ENCODE peak calls at places on chromosomes 7 and 10, in eight cellular contexts. O, L, V, K, Y, B, F and W are unnamed samples.

GRCh38 chr7:1404881-1405548 is 54.3 kb downstream of the MICALL2 start:
- DNase-seq in O (no peak), L (no peak), V (no peak), K (no peak), Y (no peak), B (no peak), F (no peak), W (no peak)

GRCh38 chr10:5526691-5527331 is 2.0 kb downstream of the CALML3 start:
- DNase-seq in O (no peak), L (no peak), V (no peak), K (no peak), Y (no peak), B (no peak), F (no peak), W (peak; percentile 13)

GRCh38 chr7:56077681-56078080 is 13.6 kb downstream of the SUMF2 start:
- DNase-seq in O (no peak), L (no peak), V (no peak), K (no peak), Y (no peak), B (no peak), F (no peak), W (no peak)

GRCh38 chr10:79049931-79050895 is 18.6 kb upstream of the ZMIZ1 start:
- DNase-seq in O (no peak), L (no peak), V (no peak), K (no peak), Y (no peak), B (no peak), F (no peak), W (peak; percentile 9)

GRCh38 chr7:149773446-149774236 is at the start of gene ZNF467:
- DNase-seq in O (peak; percentile 84), L (no peak), V (peak; percentile 62), K (peak; percentile 64), Y (peak; percentile 31), B (peak; percentile 62), F (peak; percentile 42), W (peak; percentile 38)

GRCh38 chr7:51705701-51706100 is 389.1 kb upstream of the COBL start:
- DNase-seq in O (no peak), L (no peak), V (no peak), K (no peak), Y (no peak), B (no peak), F (peak; percentile 19), W (no peak)

GRCh38 chr10:130910848-130911247 is 400.7 kb downstream of the TCERG1L start:
- DNase-seq in O (no peak), L (no peak), V (no peak), K (no peak), Y (no peak), B (no peak), F (no peak), W (no peak)

GRCh38 chr7:17009007-17009719 is 127.4 kb upstream of the AGR3 start:
- DNase-seq in O (no peak), L (no peak), V (no peak), K (no peak), Y (no peak), B (peak; percentile 62), F (no peak), W (no peak)

GRCh38 chr10:131841131-131841661 is 59.6 kb upstream of the PPP2R2D start:
- DNase-seq in O (no peak), L (no peak), V (no peak), K (no peak), Y (no peak), B (no peak), F (no peak), W (peak; percentile 40)

GRCh38 chr7:1638113-1638726 is 31.9 kb upstream of the ELFN1 start:
- DNase-seq in O (no peak), L (peak; percentile 75), V (no peak), K (no peak), Y (no peak), B (no peak), F (no peak), W (no peak)

GRCh38 chr10:117550042-117550441 is 7.5 kb downstream of the EMX2 start:
- DNase-seq in O (no peak), L (no peak), V (no peak), K (no peak), Y (no peak), B (no peak), F (no peak), W (no peak)

GRCh38 chr7:93203496-93203895 is 22.8 kb downstream of the HEPACAM2 start:
- DNase-seq in O (no peak), L (no peak), V (peak; percentile 54), K (no peak), Y (no peak), B (no peak), F (no peak), W (no peak)

GRCh38 chr7:149002604-149003003 is 25.7 kb downstream of the PDIA4 start:
- DNase-seq in O (no peak), L (no peak), V (no peak), K (no peak), Y (no peak), B (no peak), F (no peak), W (no peak)

GRCh38 chr10:31172925-31173324 is 141.3 kb upstream of the ZNF438 start:
- DNase-seq in O (no peak), L (no peak), V (no peak), K (no peak), Y (no peak), B (no peak), F (no peak), W (no peak)

DNA sequence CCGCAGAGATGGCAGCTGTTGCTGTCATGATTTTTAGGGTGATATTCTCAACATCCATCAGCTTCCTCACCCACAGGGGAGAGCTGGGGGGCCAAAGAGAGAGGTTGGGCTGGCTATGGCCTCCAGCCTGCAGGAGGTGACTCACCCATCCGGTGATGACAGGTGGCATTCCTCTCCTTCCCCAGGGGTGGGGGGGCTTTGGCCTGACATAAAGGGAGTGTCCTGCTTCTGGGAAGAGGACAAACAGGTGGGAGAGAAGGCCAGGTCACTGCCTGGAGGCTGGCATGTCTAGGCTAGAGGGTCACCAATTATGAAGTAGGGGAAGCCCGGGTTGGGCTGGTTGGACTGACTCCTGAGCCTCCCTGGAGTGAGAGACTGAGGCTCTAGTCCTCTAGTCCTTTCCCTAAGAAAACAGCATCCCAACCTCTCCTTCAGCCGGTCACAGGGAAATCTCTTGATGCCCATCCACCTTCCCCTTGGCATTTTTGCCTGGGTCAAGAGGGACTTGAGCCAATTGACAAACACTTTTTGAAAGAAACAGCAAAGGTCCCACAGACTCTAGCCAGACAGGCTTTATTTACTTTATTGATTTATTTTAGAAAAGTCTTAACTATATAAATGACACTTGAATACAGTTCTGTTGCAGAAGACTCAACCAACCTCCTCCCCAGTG is 79.8 kb upstream of the ZNF716 start:
- DNase-seq in O (no peak), L (no peak), V (no peak), K (no peak), Y (no peak), B (no peak), F (no peak), W (no peak)
- H3K4me3 ChIP-seq in O (no peak overlapping the region), L (no peak overlapping the region), V (no peak overlapping the region), K (no peak overlapping the region), Y (no peak overlapping the region), B (no peak overlapping the region), F (no peak overlapping the region), W (no peak overlapping the region)

GRCh38 chr10:123039632-123039930 is 30.8 kb downstream of the ACADSB start:
- DNase-seq in O (no peak), L (no peak), V (no peak), K (no peak), Y (no peak), B (no peak), F (no peak), W (no peak)
- H3K27me3 ChIP-seq in O (no peaks in the 10 kb centered on the region), L (no peaks in the 10 kb centered on the region), V (no peaks in the 10 kb centered on the region), K (no peaks in the 10 kb centered on the region), Y (no peaks in the 10 kb centered on the region), B (no peaks in the 10 kb centered on the region), F (no peaks in the 10 kb centered on the region), W (no peaks in the 10 kb centered on the region)

GRCh38 chr7:130940907-130941306 is 206.9 kb upstream of the KLF14 start:
- DNase-seq in O (no peak), L (no peak), V (no peak), K (no peak), Y (no peak), B (peak; percentile 39), F (no peak), W (no peak)

GRCh38 chr7:130943336-130943901 is 209.4 kb upstream of the KLF14 start:
- DNase-seq in O (no peak), L (no peak), V (no peak), K (no peak), Y (peak; percentile 51), B (peak; percentile 92), F (no peak), W (no peak)

GRCh38 chr7:130940326-130940725 is 206.3 kb upstream of the KLF14 start:
- DNase-seq in O (no peak), L (no peak), V (no peak), K (no peak), Y (no peak), B (no peak), F (no peak), W (no peak)

GRCh38 chr7:130942211-130942964 is 208.4 kb upstream of the KLF14 start:
- DNase-seq in O (no peak), L (peak; percentile 92), V (peak; percentile 55), K (no peak), Y (no peak), B (peak; percentile 81), F (peak; percentile 70), W (peak; percentile 67)

DNA sequence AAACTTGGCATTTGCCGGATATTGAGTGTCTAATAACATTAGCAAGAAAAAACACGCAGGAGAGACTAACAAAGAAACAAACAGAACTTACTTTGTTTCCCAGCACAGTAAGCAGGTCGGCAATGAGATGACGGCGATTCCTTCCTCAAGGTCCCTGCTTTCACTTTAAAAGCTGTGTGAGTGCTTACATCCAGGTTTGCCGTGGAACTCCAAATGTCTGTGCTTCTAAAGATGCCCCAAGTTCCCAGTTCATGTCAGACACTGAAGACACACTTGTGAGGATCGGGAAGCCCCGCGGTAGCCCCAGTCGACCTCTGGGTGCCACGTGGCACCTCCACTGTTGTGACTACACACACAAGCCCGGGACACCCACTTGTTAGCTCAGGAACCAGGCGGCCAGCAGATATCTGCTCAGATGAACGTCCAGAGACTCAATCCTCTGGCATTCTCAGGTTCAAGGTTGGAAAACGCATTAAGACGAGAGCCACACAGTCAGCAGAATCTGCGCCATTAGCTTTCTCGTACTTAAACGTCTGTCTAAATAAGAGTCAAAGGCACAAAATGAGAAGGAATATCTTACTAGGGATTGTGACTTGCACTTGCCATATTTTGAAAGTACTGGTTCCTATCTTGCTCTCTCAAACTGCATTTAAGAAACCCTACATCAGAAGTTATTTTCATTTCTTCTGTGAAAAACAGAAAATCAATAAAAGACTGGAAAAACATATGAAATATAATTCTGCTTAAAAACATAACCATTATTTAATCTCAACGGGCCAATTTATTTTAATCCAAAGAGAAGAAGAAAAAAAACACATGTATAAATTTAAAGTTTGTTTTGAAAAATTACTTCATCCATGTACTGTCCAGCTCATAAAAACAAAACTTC is 207.6 kb upstream of the KLF14 start:
- DNase-seq in O (no peak), L (peak; percentile 87), V (peak; percentile 68), K (no peak), Y (no peak), B (peak; percentile 75), F (peak; percentile 73), W (peak; percentile 42)
- H3K4me3 ChIP-seq in O (peak overlapping the region; percentile 15), L (peak overlapping the region; percentile 61), V (peak overlapping the region; percentile 27), K (peak overlapping the region; percentile 58), Y (peak overlapping the region; percentile 41), B (peak overlapping the region; percentile 64), F (peak overlapping the region; percentile 40), W (peak overlapping the region; percentile 17)

DNA sequence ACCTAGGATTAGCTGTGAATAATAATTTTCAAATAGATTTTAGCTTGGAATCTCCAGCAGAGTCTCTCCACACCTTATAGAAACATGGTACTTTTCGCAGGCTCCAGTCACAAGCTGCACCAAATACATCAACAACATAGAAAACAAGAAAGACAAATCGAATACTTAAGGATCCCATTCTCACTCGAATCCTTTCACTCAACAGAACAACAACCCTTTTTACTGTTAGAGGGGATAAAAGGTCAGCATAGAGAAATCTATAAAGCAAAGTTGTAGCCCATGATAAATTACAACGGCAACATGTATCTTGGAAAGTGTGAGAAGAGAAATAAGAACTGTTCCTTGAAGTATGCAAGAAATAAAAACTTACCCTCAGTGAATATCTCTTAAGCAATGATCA is 8.2 kb downstream of the DLX6 start:
- DNase-seq in O (no peak), L (no peak), V (no peak), K (no peak), Y (no peak), B (no peak), F (no peak), W (no peak)
- H3K27me3 ChIP-seq in O (peaks cover 20% of the 10 kb centered on the region), L (peaks cover 100% of the 10 kb centered on the region), V (peaks cover 24% of the 10 kb centered on the region), K (peaks cover 97% of the 10 kb centered on the region), Y (peaks cover 43% of the 10 kb centered on the region), B (peaks cover 55% of the 10 kb centered on the region), F (no peaks in the 10 kb centered on the region), W (peaks cover 3% of the 10 kb centered on the region)